ENCODE peak calls at places on chromosome 17, in seven cellular contexts. One of them, this sample, is unnamed.

GRCh38 chr17:66373944-66374817 is 71.8 kb downstream of the PRKCA start:
- DNase-seq in LoVo: no peak
- DNase-seq in stimulated activated CD4-positive, alpha-beta T cell treated with anti-CD3 and anti-CD28 coated beads, Interleukin-12 subunit alpha, Interleukin-12 subunit beta, amount 100 ng/mL, for 4 hours: peak
- DNase-seq in NCI-H460: no peak
- DNase-seq in CD4-positive, alpha-beta T cell: peak
- DNase-seq in EH: peak
- DNase-seq in HTR-8/SVneo: no peak
- DNase-seq in this sample: no peak

GRCh38 chr17:1511290-1511689 is 5.1 kb downstream of the INPP5K start:
- DNase-seq in LoVo: no peak
- DNase-seq in stimulated activated CD4-positive, alpha-beta T cell treated with anti-CD3 and anti-CD28 coated beads, Interleukin-12 subunit alpha, Interleukin-12 subunit beta, amount 100 ng/mL, for 4 hours: no peak
- DNase-seq in NCI-H460: no peak
- DNase-seq in CD4-positive, alpha-beta T cell: no peak
- DNase-seq in EH: no peak
- DNase-seq in HTR-8/SVneo: no peak
- DNase-seq in this sample: no peak

GRCh38 chr17:56623383-56623782 is 29.9 kb downstream of the NOG start:
- DNase-seq in LoVo: no peak
- DNase-seq in stimulated activated CD4-positive, alpha-beta T cell treated with anti-CD3 and anti-CD28 coated beads, Interleukin-12 subunit alpha, Interleukin-12 subunit beta, amount 100 ng/mL, for 4 hours: no peak
- DNase-seq in NCI-H460: no peak
- DNase-seq in CD4-positive, alpha-beta T cell: no peak
- DNase-seq in EH: no peak
- DNase-seq in HTR-8/SVneo: no peak
- DNase-seq in this sample: no peak

GRCh38 chr17:19573075-19573474 is 39.4 kb downstream of the SLC47A1 start:
- DNase-seq in LoVo: no peak
- DNase-seq in stimulated activated CD4-positive, alpha-beta T cell treated with anti-CD3 and anti-CD28 coated beads, Interleukin-12 subunit alpha, Interleukin-12 subunit beta, amount 100 ng/mL, for 4 hours: no peak
- DNase-seq in NCI-H460: no peak
- DNase-seq in CD4-positive, alpha-beta T cell: no peak
- DNase-seq in EH: no peak
- DNase-seq in HTR-8/SVneo: peak
- DNase-seq in this sample: no peak

GRCh38 chr17:34706029-34706428 is 126.6 kb downstream of the TMEM132E start:
- DNase-seq in LoVo: peak
- DNase-seq in stimulated activated CD4-positive, alpha-beta T cell treated with anti-CD3 and anti-CD28 coated beads, Interleukin-12 subunit alpha, Interleukin-12 subunit beta, amount 100 ng/mL, for 4 hours: no peak
- DNase-seq in NCI-H460: peak
- DNase-seq in CD4-positive, alpha-beta T cell: no peak
- DNase-seq in EH: peak
- DNase-seq in HTR-8/SVneo: no peak
- DNase-seq in this sample: no peak

GRCh38 chr17:1713878-1714487 is 3.8 kb upstream of the TLCD2 start:
- DNase-seq in LoVo: no peak
- DNase-seq in stimulated activated CD4-positive, alpha-beta T cell treated with anti-CD3 and anti-CD28 coated beads, Interleukin-12 subunit alpha, Interleukin-12 subunit beta, amount 100 ng/mL, for 4 hours: no peak
- DNase-seq in NCI-H460: peak
- DNase-seq in CD4-positive, alpha-beta T cell: no peak
- DNase-seq in EH: peak
- DNase-seq in HTR-8/SVneo: peak
- DNase-seq in this sample: peak

GRCh38 chr17:4942760-4943508 is 2.9 kb downstream of the RNF167 start:
- DNase-seq in LoVo: no peak
- DNase-seq in stimulated activated CD4-positive, alpha-beta T cell treated with anti-CD3 and anti-CD28 coated beads, Interleukin-12 subunit alpha, Interleukin-12 subunit beta, amount 100 ng/mL, for 4 hours: no peak
- DNase-seq in NCI-H460: no peak
- DNase-seq in CD4-positive, alpha-beta T cell: no peak
- DNase-seq in EH: no peak
- DNase-seq in HTR-8/SVneo: no peak
- DNase-seq in this sample: no peak

GRCh38 chr17:70017941-70018340 is 57.1 kb upstream of the KCNJ16 start:
- DNase-seq in LoVo: no peak
- DNase-seq in stimulated activated CD4-positive, alpha-beta T cell treated with anti-CD3 and anti-CD28 coated beads, Interleukin-12 subunit alpha, Interleukin-12 subunit beta, amount 100 ng/mL, for 4 hours: no peak
- DNase-seq in NCI-H460: no peak
- DNase-seq in CD4-positive, alpha-beta T cell: no peak
- DNase-seq in EH: no peak
- DNase-seq in HTR-8/SVneo: no peak
- DNase-seq in this sample: no peak

GRCh38 chr17:73485130-73485529 is 159.1 kb downstream of the SDK2 start:
- DNase-seq in LoVo: no peak
- DNase-seq in stimulated activated CD4-positive, alpha-beta T cell treated with anti-CD3 and anti-CD28 coated beads, Interleukin-12 subunit alpha, Interleukin-12 subunit beta, amount 100 ng/mL, for 4 hours: no peak
- DNase-seq in NCI-H460: no peak
- DNase-seq in CD4-positive, alpha-beta T cell: no peak
- DNase-seq in EH: no peak
- DNase-seq in HTR-8/SVneo: no peak
- DNase-seq in this sample: no peak

GRCh38 chr17:56593741-56594527 is 435 bp downstream of the NOG start:
- DNase-seq in LoVo: peak
- DNase-seq in stimulated activated CD4-positive, alpha-beta T cell treated with anti-CD3 and anti-CD28 coated beads, Interleukin-12 subunit alpha, Interleukin-12 subunit beta, amount 100 ng/mL, for 4 hours: peak
- DNase-seq in NCI-H460: peak
- DNase-seq in CD4-positive, alpha-beta T cell: peak
- DNase-seq in EH: peak
- DNase-seq in HTR-8/SVneo: peak
- DNase-seq in this sample: peak

GRCh38 chr17:39663688-39664580 is 1.2 kb upstream of the TCAP start:
- DNase-seq in LoVo: no peak
- DNase-seq in stimulated activated CD4-positive, alpha-beta T cell treated with anti-CD3 and anti-CD28 coated beads, Interleukin-12 subunit alpha, Interleukin-12 subunit beta, amount 100 ng/mL, for 4 hours: no peak
- DNase-seq in NCI-H460: no peak
- DNase-seq in CD4-positive, alpha-beta T cell: no peak
- DNase-seq in EH: peak
- DNase-seq in HTR-8/SVneo: no peak
- DNase-seq in this sample: no peak

GRCh38 chr17:73342549-73343167 is 30.9 kb upstream of the CDC42EP4 start:
- DNase-seq in LoVo: no peak
- DNase-seq in stimulated activated CD4-positive, alpha-beta T cell treated with anti-CD3 and anti-CD28 coated beads, Interleukin-12 subunit alpha, Interleukin-12 subunit beta, amount 100 ng/mL, for 4 hours: no peak
- DNase-seq in NCI-H460: no peak
- DNase-seq in CD4-positive, alpha-beta T cell: no peak
- DNase-seq in EH: peak
- DNase-seq in HTR-8/SVneo: no peak
- DNase-seq in this sample: no peak

GRCh38 chr17:16920628-16921020 is 51.3 kb downstream of the TNFRSF13B start:
- DNase-seq in LoVo: no peak
- DNase-seq in stimulated activated CD4-positive, alpha-beta T cell treated with anti-CD3 and anti-CD28 coated beads, Interleukin-12 subunit alpha, Interleukin-12 subunit beta, amount 100 ng/mL, for 4 hours: no peak
- DNase-seq in NCI-H460: no peak
- DNase-seq in CD4-positive, alpha-beta T cell: no peak
- DNase-seq in EH: no peak
- DNase-seq in HTR-8/SVneo: no peak
- DNase-seq in this sample: peak

GRCh38 chr17:81710514-81711308 is 1.4 kb upstream of the SLC25A10 start:
- DNase-seq in LoVo: no peak
- DNase-seq in stimulated activated CD4-positive, alpha-beta T cell treated with anti-CD3 and anti-CD28 coated beads, Interleukin-12 subunit alpha, Interleukin-12 subunit beta, amount 100 ng/mL, for 4 hours: no peak
- DNase-seq in NCI-H460: no peak
- DNase-seq in CD4-positive, alpha-beta T cell: no peak
- DNase-seq in EH: peak
- DNase-seq in HTR-8/SVneo: no peak
- DNase-seq in this sample: no peak

GRCh38 chr17:45098869-45099616 is 33.3 kb downstream of the PLCD3 start:
- DNase-seq in LoVo: peak
- DNase-seq in stimulated activated CD4-positive, alpha-beta T cell treated with anti-CD3 and anti-CD28 coated beads, Interleukin-12 subunit alpha, Interleukin-12 subunit beta, amount 100 ng/mL, for 4 hours: peak
- DNase-seq in NCI-H460: peak
- DNase-seq in CD4-positive, alpha-beta T cell: peak
- DNase-seq in EH: peak
- DNase-seq in HTR-8/SVneo: peak
- DNase-seq in this sample: peak

GRCh38 chr17:77892469-77893143 is 65.9 kb upstream of the TNRC6C start:
- DNase-seq in LoVo: no peak
- DNase-seq in stimulated activated CD4-positive, alpha-beta T cell treated with anti-CD3 and anti-CD28 coated beads, Interleukin-12 subunit alpha, Interleukin-12 subunit beta, amount 100 ng/mL, for 4 hours: no peak
- DNase-seq in NCI-H460: no peak
- DNase-seq in CD4-positive, alpha-beta T cell: no peak
- DNase-seq in EH: no peak
- DNase-seq in HTR-8/SVneo: no peak
- DNase-seq in this sample: peak

GRCh38 chr17:37614391-37614790 is 5.2 kb upstream of the SYNRG start:
- DNase-seq in LoVo: no peak
- DNase-seq in stimulated activated CD4-positive, alpha-beta T cell treated with anti-CD3 and anti-CD28 coated beads, Interleukin-12 subunit alpha, Interleukin-12 subunit beta, amount 100 ng/mL, for 4 hours: no peak
- DNase-seq in NCI-H460: no peak
- DNase-seq in CD4-positive, alpha-beta T cell: no peak
- DNase-seq in EH: peak
- DNase-seq in HTR-8/SVneo: no peak
- DNase-seq in this sample: no peak

GRCh38 chr17:45646288-45646988 is 137.7 kb upstream of the CRHR1 start:
- DNase-seq in LoVo: no peak
- DNase-seq in stimulated activated CD4-positive, alpha-beta T cell treated with anti-CD3 and anti-CD28 coated beads, Interleukin-12 subunit alpha, Interleukin-12 subunit beta, amount 100 ng/mL, for 4 hours: no peak
- DNase-seq in NCI-H460: no peak
- DNase-seq in CD4-positive, alpha-beta T cell: no peak
- DNase-seq in EH: no peak
- DNase-seq in HTR-8/SVneo: no peak
- DNase-seq in this sample: no peak

GRCh38 chr17:40530531-40530987 is 29.1 kb upstream of the TNS4 start:
- DNase-seq in LoVo: no peak
- DNase-seq in stimulated activated CD4-positive, alpha-beta T cell treated with anti-CD3 and anti-CD28 coated beads, Interleukin-12 subunit alpha, Interleukin-12 subunit beta, amount 100 ng/mL, for 4 hours: no peak
- DNase-seq in NCI-H460: no peak
- DNase-seq in CD4-positive, alpha-beta T cell: no peak
- DNase-seq in EH: no peak
- DNase-seq in HTR-8/SVneo: no peak
- DNase-seq in this sample: no peak

GRCh38 chr17:67633751-67634191 is 84.0 kb upstream of the NOL11 start:
- DNase-seq in LoVo: no peak
- DNase-seq in stimulated activated CD4-positive, alpha-beta T cell treated with anti-CD3 and anti-CD28 coated beads, Interleukin-12 subunit alpha, Interleukin-12 subunit beta, amount 100 ng/mL, for 4 hours: no peak
- DNase-seq in NCI-H460: no peak
- DNase-seq in CD4-positive, alpha-beta T cell: no peak
- DNase-seq in EH: no peak
- DNase-seq in HTR-8/SVneo: no peak
- DNase-seq in this sample: no peak

GRCh38 chr17:951388-952132 is 28.0 kb downstream of the NXN start:
- DNase-seq in LoVo: peak
- DNase-seq in stimulated activated CD4-positive, alpha-beta T cell treated with anti-CD3 and anti-CD28 coated beads, Interleukin-12 subunit alpha, Interleukin-12 subunit beta, amount 100 ng/mL, for 4 hours: no peak
- DNase-seq in NCI-H460: no peak
- DNase-seq in CD4-positive, alpha-beta T cell: no peak
- DNase-seq in EH: peak
- DNase-seq in HTR-8/SVneo: peak
- DNase-seq in this sample: no peak

GRCh38 chr17:2137342-2138098 is 82.6 kb downstream of the HIC1 start:
- DNase-seq in LoVo: peak
- DNase-seq in stimulated activated CD4-positive, alpha-beta T cell treated with anti-CD3 and anti-CD28 coated beads, Interleukin-12 subunit alpha, Interleukin-12 subunit beta, amount 100 ng/mL, for 4 hours: no peak
- DNase-seq in NCI-H460: no peak
- DNase-seq in CD4-positive, alpha-beta T cell: no peak
- DNase-seq in EH: peak
- DNase-seq in HTR-8/SVneo: peak
- DNase-seq in this sample: no peak

GRCh38 chr17:64148017-64148631 is 18.2 kb upstream of the ERN1 start:
- DNase-seq in LoVo: no peak
- DNase-seq in stimulated activated CD4-positive, alpha-beta T cell treated with anti-CD3 and anti-CD28 coated beads, Interleukin-12 subunit alpha, Interleukin-12 subunit beta, amount 100 ng/mL, for 4 hours: no peak
- DNase-seq in NCI-H460: no peak
- DNase-seq in CD4-positive, alpha-beta T cell: no peak
- DNase-seq in EH: peak
- DNase-seq in HTR-8/SVneo: no peak
- DNase-seq in this sample: no peak

GRCh38 chr17:2023692-2024571 is 1.2 kb downstream of the RTN4RL1 start:
- DNase-seq in LoVo: no peak
- DNase-seq in stimulated activated CD4-positive, alpha-beta T cell treated with anti-CD3 and anti-CD28 coated beads, Interleukin-12 subunit alpha, Interleukin-12 subunit beta, amount 100 ng/mL, for 4 hours: peak
- DNase-seq in NCI-H460: no peak
- DNase-seq in CD4-positive, alpha-beta T cell: peak
- DNase-seq in EH: peak
- DNase-seq in HTR-8/SVneo: no peak
- DNase-seq in this sample: peak

GRCh38 chr17:79009397-79010303 is at the start of gene CANT1:
- DNase-seq in LoVo: peak
- DNase-seq in stimulated activated CD4-positive, alpha-beta T cell treated with anti-CD3 and anti-CD28 coated beads, Interleukin-12 subunit alpha, Interleukin-12 subunit beta, amount 100 ng/mL, for 4 hours: peak
- DNase-seq in NCI-H460: peak
- DNase-seq in CD4-positive, alpha-beta T cell: peak
- DNase-seq in EH: peak
- DNase-seq in HTR-8/SVneo: peak
- DNase-seq in this sample: peak

GRCh38 chr17:28547623-28548416 is 4.6 kb downstream of the UNC119 start:
- DNase-seq in LoVo: peak
- DNase-seq in stimulated activated CD4-positive, alpha-beta T cell treated with anti-CD3 and anti-CD28 coated beads, Interleukin-12 subunit alpha, Interleukin-12 subunit beta, amount 100 ng/mL, for 4 hours: peak
- DNase-seq in NCI-H460: peak
- DNase-seq in CD4-positive, alpha-beta T cell: peak
- DNase-seq in EH: peak
- DNase-seq in HTR-8/SVneo: peak
- DNase-seq in this sample: peak

GRCh38 chr17:65198653-65199382 is 61.6 kb downstream of the RGS9 start:
- DNase-seq in LoVo: peak
- DNase-seq in stimulated activated CD4-positive, alpha-beta T cell treated with anti-CD3 and anti-CD28 coated beads, Interleukin-12 subunit alpha, Interleukin-12 subunit beta, amount 100 ng/mL, for 4 hours: no peak
- DNase-seq in NCI-H460: peak
- DNase-seq in CD4-positive, alpha-beta T cell: no peak
- DNase-seq in EH: peak
- DNase-seq in HTR-8/SVneo: peak
- DNase-seq in this sample: no peak

GRCh38 chr17:40500709-40501108 is 714 bp downstream of the TNS4 start:
- DNase-seq in LoVo: no peak
- DNase-seq in stimulated activated CD4-positive, alpha-beta T cell treated with anti-CD3 and anti-CD28 coated beads, Interleukin-12 subunit alpha, Interleukin-12 subunit beta, amount 100 ng/mL, for 4 hours: no peak
- DNase-seq in NCI-H460: no peak
- DNase-seq in CD4-positive, alpha-beta T cell: no peak
- DNase-seq in EH: no peak
- DNase-seq in HTR-8/SVneo: no peak
- DNase-seq in this sample: no peak

GRCh38 chr17:77907497-77908120 is 50.9 kb upstream of the TNRC6C start:
- DNase-seq in LoVo: no peak
- DNase-seq in stimulated activated CD4-positive, alpha-beta T cell treated with anti-CD3 and anti-CD28 coated beads, Interleukin-12 subunit alpha, Interleukin-12 subunit beta, amount 100 ng/mL, for 4 hours: no peak
- DNase-seq in NCI-H460: no peak
- DNase-seq in CD4-positive, alpha-beta T cell: no peak
- DNase-seq in EH: no peak
- DNase-seq in HTR-8/SVneo: no peak
- DNase-seq in this sample: no peak

GRCh38 chr17:74452841-74453661 is 13.4 kb upstream of the CD300A start:
- DNase-seq in LoVo: no peak
- DNase-seq in stimulated activated CD4-positive, alpha-beta T cell treated with anti-CD3 and anti-CD28 coated beads, Interleukin-12 subunit alpha, Interleukin-12 subunit beta, amount 100 ng/mL, for 4 hours: no peak
- DNase-seq in NCI-H460: no peak
- DNase-seq in CD4-positive, alpha-beta T cell: no peak
- DNase-seq in EH: no peak
- DNase-seq in HTR-8/SVneo: no peak
- DNase-seq in this sample: no peak

GRCh38 chr17:6473128-6473767 is 29.0 kb downstream of the PIMREG start:
- DNase-seq in LoVo: peak
- DNase-seq in stimulated activated CD4-positive, alpha-beta T cell treated with anti-CD3 and anti-CD28 coated beads, Interleukin-12 subunit alpha, Interleukin-12 subunit beta, amount 100 ng/mL, for 4 hours: peak
- DNase-seq in NCI-H460: peak
- DNase-seq in CD4-positive, alpha-beta T cell: peak
- DNase-seq in EH: peak
- DNase-seq in HTR-8/SVneo: peak
- DNase-seq in this sample: peak

GRCh38 chr17:6853764-6854442 is 22.4 kb upstream of the TEKT1 start:
- DNase-seq in LoVo: no peak
- DNase-seq in stimulated activated CD4-positive, alpha-beta T cell treated with anti-CD3 and anti-CD28 coated beads, Interleukin-12 subunit alpha, Interleukin-12 subunit beta, amount 100 ng/mL, for 4 hours: peak
- DNase-seq in NCI-H460: peak
- DNase-seq in CD4-positive, alpha-beta T cell: no peak
- DNase-seq in EH: peak
- DNase-seq in HTR-8/SVneo: no peak
- DNase-seq in this sample: no peak

This sample was measured in lower lobe of right lung.